ENCODE peak calls at places on chromosomes 7 and 10, in eight cellular contexts. V is stimulated activated CD4-positive, alpha-beta T cell treated with anti-CD3 and anti-CD28 coated beads, Interleukin-1b, Interleukin-23, amount 100 ng/mL, for 4 hours; R is glutamatergic neuron; E is suprapubic skin; K is endothelial cell; X is right atrium auricular region; A is iris pigment epithelial cell; O is tibial artery. G is an unnamed sample.

GRCh38 chr7:69827140-69827919 is 229.1 kb downstream of the AUTS2 start:
- DNase-seq in X (no peak), V (no peak), K (no peak), A (no peak), E (no peak), O (no peak), R (no peak), G (no peak)

GRCh38 chr10:2835950-2836349 is 231.4 kb upstream of the PFKP start:
- DNase-seq in R (no peak), E (no peak), X (no peak), A (no peak), K (no peak), O (no peak), V (no peak), G (no peak)

GRCh38 chr7:158396301-158396905 is 191.2 kb downstream of the PTPRN2 start:
- DNase-seq in E (no peak), V (no peak), K (no peak), O (no peak), R (no peak), A (no peak), X (no peak), G (no peak)

GRCh38 chr7:157297071-157297638 is 39.6 kb upstream of the DNAJB6 start:
- DNase-seq in R (no peak), E (no peak), V (no peak), K (no peak), A (peak; percentile 23), X (no peak), O (no peak), G (no peak)

GRCh38 chr7:143205560-143206293 is 16.1 kb upstream of the TAS2R40 start:
- DNase-seq in R (no peak), V (no peak), O (no peak), K (no peak), E (no peak), X (no peak), A (no peak), G (no peak)

GRCh38 chr10:21173433-21173963 is 276.4 kb upstream of the NEBL start:
- DNase-seq in V (no peak), E (peak; percentile 58), X (no peak), R (peak; percentile 25), A (no peak), O (no peak), K (peak; percentile 11), G (no peak)

GRCh38 chr10:132449051-132449825 is 52.2 kb downstream of the PWWP2B start:
- DNase-seq in O (peak; percentile 86), R (peak; percentile 23), V (no peak), K (no peak), A (no peak), E (peak; percentile 84), X (no peak), G (no peak)

GRCh38 chr7:80584778-80585177 is 53.7 kb upstream of the CD36 start:
- DNase-seq in R (no peak), A (peak; percentile 90), V (no peak), O (no peak), E (no peak), X (no peak), K (no peak), G (no peak)

GRCh38 chr10:13036841-13037240 is 35.3 kb upstream of the CCDC3 start:
- DNase-seq in K (no peak), A (no peak), E (no peak), O (no peak), X (no peak), R (no peak), V (no peak), G (no peak)

GRCh38 chr10:107899075-107899474 is 734.6 kb upstream of the SORCS1 start:
- DNase-seq in A (no peak), R (no peak), O (no peak), K (peak; percentile 34), X (no peak), V (no peak), E (no peak), G (no peak)

GRCh38 chr10:78339251-78339650 is 305.6 kb downstream of the RPS24 start:
- DNase-seq in V (no peak), E (peak; percentile 34), O (peak; percentile 61), X (peak; percentile 30), A (no peak), R (no peak), K (no peak), G (peak; percentile 49)

GRCh38 chr10:22699976-22700375 is 14.4 kb downstream of the PIP4K2A start:
- DNase-seq in A (no peak), X (no peak), E (no peak), K (no peak), V (no peak), R (no peak), O (no peak), G (no peak)

G was measured in vagina.